ENCODE peak calls at places on chromosome 11, in five cellular contexts. E is tibial nerve, K is mucosa of descending colon, U is transverse colon, G is stomach. P is an unnamed sample.

GRCh38 chr11:10412266-10412665 is 42.8 kb upstream of the AMPD3 start:
- DNase-seq in E (no peak), K (no peak), U (no peak), G (no peak), P (no peak)

GRCh38 chr11:84019576-84020194 is 733.5 kb upstream of the CCDC90B start:
- DNase-seq in E (no peak), K (no peak), U (no peak), G (no peak), P (no peak)

GRCh38 chr11:73356979-73357739 is 19.0 kb upstream of the RELT start:
- DNase-seq in E (no peak), K (no peak), U (no peak), G (no peak), P (no peak)

GRCh38 chr11:64007629-64008282 is 21.5 kb downstream of the OTUB1 start:
- DNase-seq in E (peak; percentile 33), K (peak; percentile 73), U (peak; percentile 65), G (peak; percentile 91), P (no peak)

GRCh38 chr11:134126197-134126822 is 57.4 kb downstream of the JAM3 start:
- DNase-seq in E (no peak), K (no peak), U (no peak), G (no peak), P (no peak)

GRCh38 chr11:27217948-27218410 is 145.0 kb downstream of the CCDC34 start:
- DNase-seq in E (no peak), K (no peak), U (no peak), G (no peak), P (no peak)

GRCh38 chr11:23732026-23732425 is 764.8 kb upstream of the LUZP2 start:
- DNase-seq in E (no peak), K (no peak), U (no peak), G (no peak), P (no peak)

GRCh38 chr11:6062691-6063358 is 32.3 kb upstream of the OR56A1 start:
- DNase-seq in E (no peak), K (no peak), U (no peak), G (no peak), P (no peak)

GRCh38 chr11:113481672-113482071 is 6.5 kb upstream of the DRD2 start:
- DNase-seq in E (no peak), K (no peak), U (no peak), G (no peak), P (no peak)

GRCh38 chr11:29612423-29612822 is 404.4 kb downstream of the KCNA4 start:
- DNase-seq in E (no peak), K (no peak), U (no peak), G (no peak), P (no peak)

GRCh38 chr11:111408789-111409727 is 30.0 kb upstream of the POU2AF1 start:
- DNase-seq in E (no peak), K (no peak), U (no peak), G (no peak), P (no peak)

GRCh38 chr11:131186629-131187075 is 183.8 kb upstream of the NTM start:
- DNase-seq in E (no peak), K (no peak), U (no peak), G (no peak), P (no peak)

DNA sequence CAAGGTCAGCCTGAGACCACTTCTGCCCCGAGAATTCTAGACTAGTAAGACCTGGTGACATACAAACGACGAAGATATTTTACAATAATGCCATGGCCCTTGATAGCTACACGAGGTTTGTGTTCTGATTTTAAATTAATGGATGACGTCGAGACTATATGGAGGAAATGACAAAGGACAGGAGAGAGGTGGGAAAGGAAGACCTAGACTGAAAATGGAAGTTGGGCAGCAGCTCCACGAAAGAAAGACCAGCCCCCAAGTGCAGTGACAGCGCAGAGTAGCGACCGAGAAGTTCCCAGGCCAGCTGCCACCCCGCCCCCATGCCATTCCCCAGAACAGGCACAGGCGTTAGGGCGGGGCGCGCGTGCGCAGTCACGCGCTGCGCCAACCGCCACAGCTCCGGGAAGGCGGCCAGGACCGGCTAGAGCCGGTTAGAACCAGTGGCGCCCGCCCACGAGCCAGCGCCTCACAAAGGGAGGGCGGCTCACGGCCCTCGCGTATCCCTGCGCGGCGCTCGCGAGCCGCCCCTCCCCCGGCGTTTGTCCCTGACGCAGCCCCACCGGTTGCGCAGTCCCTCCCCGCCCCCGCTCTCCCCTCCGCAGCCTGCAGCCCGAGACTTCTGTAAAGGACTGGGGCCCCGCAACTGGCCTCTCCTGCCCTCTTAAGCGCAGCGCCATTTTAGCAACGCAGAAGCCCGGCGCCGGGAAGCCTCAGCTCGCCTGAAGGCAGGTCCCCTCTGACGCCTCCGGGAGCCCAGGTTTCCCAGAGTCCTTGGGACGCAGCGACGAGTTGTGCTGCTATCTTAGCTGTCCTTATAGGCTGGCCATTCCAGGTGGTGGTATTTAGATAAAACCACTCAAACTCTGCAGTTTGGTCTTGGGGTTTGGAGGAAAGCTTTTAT is 1.5 kb upstream of the MALAT1 start:
- DNase-seq in E (peak; percentile 98), K (peak; percentile 99), U (peak; percentile 99), G (peak; percentile 99), P (peak; percentile 99)
- TF ChIP-seq CTCF in E (no peak), K (no peak), U (no peak), G (no peak), P (no peak)

GRCh38 chr11:45298718-45299117 is 12.6 kb upstream of the SYT13 start:
- DNase-seq in E (no peak), K (no peak), U (no peak), G (no peak), P (no peak)
- TF ChIP-seq CTCF in E (no peak), K (no peak), U (no peak), G (no peak), P (no peak)

GRCh38 chr11:103737791-103738190 is 298.6 kb upstream of the DDI1 start:
- DNase-seq in E (no peak), K (no peak), U (no peak), G (no peak), P (no peak)
- TF ChIP-seq CTCF in E (no peak), K (no peak), U (no peak), G (no peak), P (no peak)

GRCh38 chr11:62716206-62716605 is 8.7 kb downstream of the GNG3 start:
- DNase-seq in E (no peak), K (no peak), U (no peak), G (no peak), P (no peak)

GRCh38 chr11:62713343-62713742 is 5.9 kb downstream of the GNG3 start:
- DNase-seq in E (no peak), K (no peak), U (peak; percentile 56), G (peak; percentile 60), P (no peak)

GRCh38 chr11:62716816-62717215 is 9.3 kb downstream of the GNG3 start:
- DNase-seq in E (no peak), K (no peak), U (no peak), G (no peak), P (no peak)

GRCh38 chr11:62712861-62713260 is 5.4 kb downstream of the GNG3 start:
- DNase-seq in E (no peak), K (no peak), U (no peak), G (no peak), P (no peak)

DNA sequence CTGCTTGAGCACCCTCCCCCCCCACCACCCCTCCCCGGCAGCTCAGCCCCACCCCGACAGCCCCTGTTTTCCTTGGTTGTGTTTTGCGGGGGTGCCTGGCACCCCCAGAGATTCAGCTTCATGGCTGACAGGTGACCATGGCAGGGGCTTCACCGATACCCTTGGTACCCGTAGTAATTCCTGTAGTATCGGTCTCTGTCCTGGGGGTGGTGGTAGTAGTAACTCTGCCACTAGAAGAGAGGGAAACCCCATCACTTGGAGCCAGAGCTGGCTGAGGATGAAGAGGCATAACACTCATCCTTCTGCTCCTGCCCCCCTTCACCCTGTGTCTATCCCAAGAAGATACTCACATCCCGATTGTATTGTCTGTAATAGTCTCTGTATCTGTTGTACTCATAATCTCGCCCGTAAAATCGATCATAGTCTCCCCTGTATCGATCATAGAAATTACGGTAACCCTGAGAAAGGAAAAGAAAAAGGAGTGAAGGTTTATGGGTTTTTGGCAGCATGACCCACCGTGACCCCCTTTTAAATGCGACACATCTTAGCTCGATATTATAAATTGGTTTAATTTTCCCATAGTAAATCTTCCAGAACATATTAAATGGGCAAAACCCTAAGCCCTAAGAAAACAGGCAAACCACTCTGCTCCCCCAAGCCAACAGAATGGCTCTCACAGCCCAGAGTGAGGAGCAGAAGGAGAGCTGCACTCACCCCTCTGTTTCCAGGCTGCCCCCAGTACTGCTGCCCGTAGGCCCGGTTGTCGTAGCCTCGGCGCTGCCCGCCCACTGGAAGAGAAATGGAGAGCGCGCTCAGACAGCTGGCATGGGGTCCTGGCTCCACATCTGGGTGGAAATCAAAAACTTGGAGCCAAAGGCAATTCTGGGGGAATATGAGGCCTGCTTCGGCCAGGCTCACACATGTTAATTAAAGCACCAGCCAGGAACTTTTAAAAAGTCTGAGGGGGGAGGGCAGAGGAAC is 8.0 kb downstream of the GNG3 start:
- DNase-seq in E (no peak), K (no peak), U (no peak), G (no peak), P (no peak)
- TF ChIP-seq CTCF in E (no peak), K (no peak), U (no peak), G (no peak), P (no peak)

P was measured in coronary artery.